ENCODE peak calls at places on chromosomes 2 and 18, in five cellular contexts. One of them, this sample, is unnamed.

GRCh38 chr18:48320639-48320945 is 88.6 kb downstream of the ZBTB7C start:
- DNase-seq in MV-4-11: no peak
- DNase-seq in osteocyte: no peak
- DNase-seq in T-cell: no peak
- DNase-seq in KBM-7: no peak
- DNase-seq in this sample: no peak

GRCh38 chr2:227164745-227165350 is 424 bp downstream of the COL4A3 start:
- DNase-seq in MV-4-11: no peak
- DNase-seq in osteocyte: no peak
- DNase-seq in T-cell: no peak
- DNase-seq in KBM-7: no peak
- DNase-seq in this sample: no peak

GRCh38 chr2:136858656-136859055 is 93.3 kb downstream of the THSD7B start:
- DNase-seq in MV-4-11: no peak
- DNase-seq in osteocyte: no peak
- DNase-seq in T-cell: no peak
- DNase-seq in KBM-7: no peak
- DNase-seq in this sample: no peak

GRCh38 chr2:223922308-223922707 is 22.8 kb downstream of the WDFY1 start:
- DNase-seq in MV-4-11: no peak
- DNase-seq in osteocyte: no peak
- DNase-seq in T-cell: no peak
- DNase-seq in KBM-7: no peak
- DNase-seq in this sample: no peak

GRCh38 chr2:144471316-144472045 is 48.4 kb downstream of the ZEB2 start:
- DNase-seq in MV-4-11: no peak
- DNase-seq in osteocyte: no peak
- DNase-seq in T-cell: no peak
- DNase-seq in KBM-7: no peak
- DNase-seq in this sample: no peak

GRCh38 chr18:51183372-51184091 is 13.9 kb downstream of the MEX3C start:
- DNase-seq in MV-4-11: no peak
- DNase-seq in osteocyte: no peak
- DNase-seq in T-cell: no peak
- DNase-seq in KBM-7: no peak
- DNase-seq in this sample: no peak

GRCh38 chr18:74124642-74125041 is 23.0 kb downstream of the FBXO15 start:
- DNase-seq in MV-4-11: no peak
- DNase-seq in osteocyte: no peak
- DNase-seq in T-cell: no peak
- DNase-seq in KBM-7: no peak
- DNase-seq in this sample: no peak

GRCh38 chr18:28062446-28062845 is 114.5 kb downstream of the CDH2 start:
- DNase-seq in MV-4-11: no peak
- DNase-seq in osteocyte: no peak
- DNase-seq in T-cell: no peak
- DNase-seq in KBM-7: no peak
- DNase-seq in this sample: peak

GRCh38 chr2:29920130-29920577 is 1.2 kb downstream of the ALK start:
- DNase-seq in MV-4-11: no peak
- DNase-seq in osteocyte: peak
- DNase-seq in T-cell: peak
- DNase-seq in KBM-7: peak
- DNase-seq in this sample: peak

GRCh38 chr2:239195318-239195871 is 205.4 kb downstream of the HDAC4 start:
- DNase-seq in MV-4-11: no peak
- DNase-seq in osteocyte: peak
- DNase-seq in T-cell: no peak
- DNase-seq in KBM-7: no peak
- DNase-seq in this sample: no peak

GRCh38 chr2:65361623-65362022 is 70.8 kb downstream of the SPRED2 start:
- DNase-seq in MV-4-11: no peak
- DNase-seq in osteocyte: no peak
- DNase-seq in T-cell: no peak
- DNase-seq in KBM-7: no peak
- DNase-seq in this sample: no peak

GRCh38 chr18:58789856-58790255 is 74.8 kb upstream of the ZNF532 start:
- DNase-seq in MV-4-11: no peak
- DNase-seq in osteocyte: no peak
- DNase-seq in T-cell: no peak
- DNase-seq in KBM-7: no peak
- DNase-seq in this sample: no peak

GRCh38 chr2:8754056-8754790 is 72.4 kb downstream of the ID2 start:
- DNase-seq in MV-4-11: no peak
- DNase-seq in osteocyte: no peak
- DNase-seq in T-cell: no peak
- DNase-seq in KBM-7: no peak
- DNase-seq in this sample: peak

GRCh38 chr18:61554117-61554776 is 221.0 kb downstream of the CDH20 start:
- DNase-seq in MV-4-11: peak
- DNase-seq in osteocyte: no peak
- DNase-seq in T-cell: no peak
- DNase-seq in KBM-7: no peak
- DNase-seq in this sample: no peak

GRCh38 chr2:67400560-67401464 is 3.7 kb downstream of the ETAA1 start:
- DNase-seq in MV-4-11: no peak
- DNase-seq in osteocyte: no peak
- DNase-seq in T-cell: no peak
- DNase-seq in KBM-7: no peak
- DNase-seq in this sample: peak

GRCh38 chr2:33373986-33374385 is 102.5 kb upstream of the RASGRP3 start:
- DNase-seq in MV-4-11: no peak
- DNase-seq in osteocyte: no peak
- DNase-seq in T-cell: no peak
- DNase-seq in KBM-7: no peak
- DNase-seq in this sample: peak

GRCh38 chr18:70578480-70578879 is 289.6 kb downstream of the SOCS6 start:
- DNase-seq in MV-4-11: no peak
- DNase-seq in osteocyte: no peak
- DNase-seq in T-cell: no peak
- DNase-seq in KBM-7: no peak
- DNase-seq in this sample: no peak